ENCODE peak calls at places on chromosomes 1 and 21, in four cellular contexts. I is upper lobe of left lung, Z is GM12878, G is body of pancreas. H is an unnamed sample.

GRCh38 chr1:19815801-19816736 is 986 bp upstream of the RNF186 start:
- ATAC-seq in I (no peak), Z (no peak), G (peak; percentile 75), H (no peak)

GRCh38 chr1:94807742-94808491 is 12.2 kb upstream of the SLC44A3 start:
- ATAC-seq in I (no peak), Z (no peak), G (no peak), H (no peak)

GRCh38 chr1:173212952-173213491 is 5.9 kb upstream of the TNFSF4 start:
- ATAC-seq in I (no peak), Z (peak; percentile 91), G (no peak), H (no peak)

GRCh38 chr1:27009601-27010197 is 3.0 kb downstream of the TENT5B start:
- ATAC-seq in I (no peak), Z (no peak), G (no peak), H (no peak)

GRCh38 chr1:247448107-247448778 is 9.7 kb downstream of the OR2B11 start:
- ATAC-seq in I (peak; percentile 87), Z (no peak), G (peak; percentile 88), H (peak; percentile 69)

GRCh38 chr1:180611016-180611930 is 20.5 kb upstream of the XPR1 start:
- ATAC-seq in I (peak; percentile 78), Z (peak; percentile 59), G (no peak), H (peak; percentile 67)

GRCh38 chr1:107707111-107707510 is 257.9 kb downstream of the VAV3 start:
- ATAC-seq in I (no peak), Z (no peak), G (no peak), H (no peak)

GRCh38 chr1:59391216-59392179 is 94.6 kb downstream of the FGGY start:
- ATAC-seq in I (no peak), Z (peak; percentile 61), G (no peak), H (no peak)

GRCh38 chr21:45050786-45051489 is 23.4 kb upstream of the ADARB1 start:
- ATAC-seq in I (peak; percentile 15), Z (no peak), G (no peak), H (peak; percentile 79)

GRCh38 chr1:109475261-109475660 is 8.4 kb upstream of the ATXN7L2 start:
- ATAC-seq in I (no peak), Z (no peak), G (no peak), H (no peak)

GRCh38 chr1:27672750-27673112 is 739 bp upstream of the IFI6 start:
- ATAC-seq in I (no peak), Z (no peak), G (no peak), H (peak; percentile 1)

GRCh38 chr1:221712776-221713431 is 29.0 kb downstream of the DUSP10 start:
- ATAC-seq in I (no peak), Z (peak; percentile 74), G (no peak), H (no peak)

GRCh38 chr1:115300087-115300856 is 37.8 kb downstream of the NGF start:
- ATAC-seq in I (no peak), Z (no peak), G (no peak), H (no peak)

GRCh38 chr1:200415693-200416593 is 6.1 kb upstream of the ZNF281 start:
- ATAC-seq in I (peak; percentile 93), Z (peak; percentile 87), G (peak; percentile 93), H (peak; percentile 96)

GRCh38 chr1:67683736-67684525 is 1.1 kb upstream of the GADD45A start:
- ATAC-seq in I (no peak), Z (no peak), G (no peak), H (no peak)
- TF ChIP-seq POLR2A in I (no peak), Z (no peak), G (no peak), H (no peak)

GRCh38 chr1:208036177-208036808 is 125.4 kb upstream of the CD34 start:
- ATAC-seq in I (no peak), Z (peak; percentile 73), G (peak; percentile 54), H (no peak)
- TF ChIP-seq CTCF in I (no peak), Z (peak; percentile 36), G (no peak), H (no peak)

GRCh38 chr21:42041246-42041645 is 29.9 kb upstream of the UMODL1 start:
- ATAC-seq in I (no peak), Z (no peak), G (no peak), H (no peak)

GRCh38 chr21:42040411-42041180 is 30.4 kb upstream of the ZBTB21 start:
- ATAC-seq in I (peak; percentile 85), Z (no peak), G (peak; percentile 23), H (peak; percentile 46)

GRCh38 chr21:42038826-42039425 is 28.8 kb upstream of the ZBTB21 start:
- ATAC-seq in I (no peak), Z (no peak), G (peak; percentile 73), H (no peak)

GRCh38 chr21:42039470-42039901 is 29.3 kb upstream of the ZBTB21 start:
- ATAC-seq in I (peak; percentile 61), Z (no peak), G (peak; percentile 81), H (peak; percentile 77)

GRCh38 chr21:42039911-42040351 is 29.8 kb upstream of the ZBTB21 start:
- ATAC-seq in I (peak; percentile 48), Z (no peak), G (peak; percentile 7), H (peak; percentile 54)
- TF ChIP-seq POLR2A in I (no peak), Z (no peak), G (no peak), H (no peak)

GRCh38 chr1:226064168-226064815 is 1.8 kb downstream of the H3-3A start:
- ATAC-seq in I (no peak), Z (peak; percentile 24), G (peak; percentile 9), H (no peak)

GRCh38 chr1:226062558-226063361 is at the start of gene H3-3A:
- ATAC-seq in I (peak; percentile 96), Z (peak; percentile 88), G (peak; percentile 87), H (peak; percentile 92)

GRCh38 chr1:226066415-226067077 is 4.0 kb downstream of the H3-3A start:
- ATAC-seq in I (no peak), Z (no peak), G (no peak), H (no peak)

GRCh38 chr1:226063362-226064167 is 1.0 kb downstream of the H3-3A start:
- ATAC-seq in I (peak; percentile 3), Z (peak; percentile 17), G (no peak), H (no peak)

GRCh38 chr1:226064816-226065248 is 2.3 kb downstream of the H3-3A start:
- ATAC-seq in I (no peak), Z (peak; percentile 40), G (no peak), H (no peak)
- TF ChIP-seq CTCF in I (peak; percentile 34), Z (peak; percentile 78), G (peak; percentile 22), H (peak; percentile 72)

DNA sequence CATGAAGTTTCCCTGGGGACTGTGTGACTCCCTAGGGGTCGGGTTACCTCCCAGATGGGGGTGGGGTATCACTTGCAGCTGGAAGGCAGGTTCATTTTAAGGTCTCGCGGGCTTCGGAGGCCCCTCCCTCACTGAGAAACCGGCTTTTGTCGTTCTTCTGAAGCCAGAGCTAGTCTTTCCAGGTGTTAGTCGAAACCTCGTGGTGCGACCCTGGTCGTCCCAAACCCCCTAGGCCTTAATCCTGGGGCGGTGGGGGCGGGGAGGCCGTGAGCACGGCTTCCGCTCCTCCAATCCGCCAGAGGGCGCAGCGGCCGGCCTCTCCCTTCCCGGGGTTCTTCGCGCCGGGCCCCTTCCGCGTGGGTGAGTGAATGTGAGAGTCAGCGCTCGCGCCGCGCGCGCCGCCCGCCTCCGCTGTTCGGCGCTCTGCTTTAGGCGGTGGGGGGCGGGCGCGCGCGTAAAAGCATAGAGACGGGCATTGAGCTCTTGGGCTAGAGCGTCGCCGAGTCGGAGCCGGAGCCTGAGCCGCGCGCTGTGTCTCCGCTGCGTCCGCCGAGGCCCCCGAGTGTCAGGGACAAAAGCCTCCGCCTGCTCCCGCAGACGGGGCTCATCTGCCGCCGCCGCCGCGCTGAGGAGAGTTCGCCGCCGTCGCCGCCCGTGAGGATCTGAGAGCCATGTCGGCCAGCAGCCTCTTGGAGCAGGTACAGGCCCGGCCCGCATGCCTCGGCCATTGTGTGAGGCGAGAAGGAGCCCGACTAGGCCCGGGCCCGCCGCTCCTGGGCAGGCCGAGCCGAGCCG is at the start of gene YTHDF2:
- ATAC-seq in I (peak; percentile 99), Z (peak; percentile 95), G (peak; percentile 98), H (peak; percentile 99)
- TF ChIP-seq POLR2A in I (peak; percentile 92), Z (peak; percentile 94), G (peak; percentile 92), H (peak; percentile 88)

GRCh38 chr1:43946244-43947060 is at the start of gene IPO13:
- ATAC-seq in I (peak; percentile 99), Z (peak; percentile 96), G (peak; percentile 98), H (peak; percentile 98)
- TF ChIP-seq CTCF in I (peak; percentile 70), Z (peak; percentile 85), G (peak; percentile 62), H (no peak)

GRCh38 chr1:229344139-229344538 is 1.3 kb upstream of the CCSAP start:
- ATAC-seq in I (no peak), Z (no peak), G (no peak), H (no peak)

GRCh38 chr1:229341811-229342304 is 989 bp downstream of the CCSAP start:
- ATAC-seq in I (peak; percentile 47), Z (peak; percentile 36), G (peak; percentile 24), H (peak; percentile 34)

GRCh38 chr1:229342902-229343587 is at the start of gene CCSAP:
- ATAC-seq in I (peak; percentile 87), Z (peak; percentile 67), G (peak; percentile 60), H (peak; percentile 74)

GRCh38 chr1:229340496-229340895 is 2.4 kb downstream of the CCSAP start:
- ATAC-seq in I (no peak), Z (no peak), G (no peak), H (no peak)

GRCh38 chr1:229342305-229342901 is 444 bp downstream of the CCSAP start:
- ATAC-seq in I (peak; percentile 97), Z (peak; percentile 86), G (peak; percentile 94), H (peak; percentile 92)
- TF ChIP-seq POLR2A in I (no peak), Z (peak; percentile 83), G (peak; percentile 48), H (peak; percentile 34)

GRCh38 chr1:113812661-113813135 is 422 bp upstream of the RSBN1 start:
- ATAC-seq in I (no peak), Z (peak; percentile 9), G (no peak), H (no peak)

GRCh38 chr1:113809651-113810602 is 2.3 kb downstream of the RSBN1 start:
- ATAC-seq in I (no peak), Z (peak; percentile 1), G (no peak), H (no peak)

GRCh38 chr1:113811353-113811887 is 856 bp downstream of the RSBN1 start:
- ATAC-seq in I (peak; percentile 64), Z (peak; percentile 49), G (peak; percentile 38), H (peak; percentile 24)

GRCh38 chr1:113813218-113813617 is 942 bp upstream of the RSBN1 start:
- ATAC-seq in I (no peak), Z (no peak), G (no peak), H (no peak)

GRCh38 chr1:113811888-113812660 is at the start of gene RSBN1:
- ATAC-seq in I (peak; percentile 99), Z (peak; percentile 92), G (peak; percentile 97), H (peak; percentile 99)
- TF ChIP-seq CTCF in I (no peak), Z (no peak), G (no peak), H (no peak)